ENCODE peak calls at places on chromosomes 13 and 19, in five cellular contexts. Z, X, A, L and H are unnamed samples.

GRCh38 chr13:107138468-107138867 is 570.5 kb upstream of the ARGLU1 start:
- DNase-seq in Z (no peak), X (no peak), A (no peak), L (no peak), H (no peak)

GRCh38 chr13:49464621-49465325 is 20.7 kb downstream of the SETDB2 start:
- DNase-seq in Z (no peak), X (no peak), A (no peak), L (no peak), H (no peak)

GRCh38 chr13:111177081-111177711 is 62.1 kb downstream of the ARHGEF7 start:
- DNase-seq in Z (peak; percentile 87), X (peak; percentile 55), A (peak; percentile 78), L (peak; percentile 41), H (peak; percentile 41)

GRCh38 chr13:31234729-31235128 is 35.0 kb downstream of the B3GLCT start:
- DNase-seq in Z (no peak), X (no peak), A (no peak), L (no peak), H (no peak)

GRCh38 chr13:52414963-52415362 is 9.0 kb upstream of the THSD1 start:
- DNase-seq in Z (no peak), X (no peak), A (no peak), L (no peak), H (no peak)

GRCh38 chr13:32881074-32881791 is 135.0 kb upstream of the KL start:
- DNase-seq in Z (no peak), X (no peak), A (no peak), L (no peak), H (no peak)

GRCh38 chr13:31896427-31896826 is 135.1 kb upstream of the FRY start:
- DNase-seq in Z (peak; percentile 55), X (no peak), A (no peak), L (no peak), H (no peak)

GRCh38 chr13:89897681-89898080 is 1449.8 kb upstream of the MIR17HG start:
- DNase-seq in Z (no peak), X (no peak), A (no peak), L (no peak), H (no peak)

GRCh38 chr19:19537321-19538048 is 580 bp upstream of the CILP2 start:
- DNase-seq in Z (no peak), X (no peak), A (peak; percentile 21), L (no peak), H (no peak)

GRCh38 chr19:17762505-17763229 is 11.4 kb downstream of the FCHO1 start:
- DNase-seq in Z (no peak), X (no peak), A (no peak), L (no peak), H (no peak)

GRCh38 chr13:42959615-42960014 is 32.4 kb downstream of the EPSTI1 start:
- DNase-seq in Z (no peak), X (no peak), A (no peak), L (no peak), H (no peak)

GRCh38 chr13:98315466-98315865 is 138.4 kb upstream of the RNF113B start:
- DNase-seq in Z (no peak), X (no peak), A (no peak), L (no peak), H (no peak)

GRCh38 chr13:49353908-49354307 is 90.0 kb downstream of the CAB39L start:
- DNase-seq in Z (no peak), X (no peak), A (no peak), L (no peak), H (no peak)

GRCh38 chr19:940591-941291 is 14.9 kb downstream of the ARID3A start:
- DNase-seq in Z (peak; percentile 84), X (peak; percentile 72), A (peak; percentile 71), L (peak; percentile 37), H (peak; percentile 52)

GRCh38 chr13:26386026-26386425 is 132.1 kb downstream of the CDK8 start:
- DNase-seq in Z (no peak), X (no peak), A (no peak), L (no peak), H (no peak)

GRCh38 chr13:90770334-90770733 is 577.2 kb upstream of the MIR17HG start:
- DNase-seq in Z (no peak), X (no peak), A (no peak), L (no peak), H (no peak)

GRCh38 chr13:109483369-109483768 is 303.0 kb downstream of the IRS2 start:
- DNase-seq in Z (no peak), X (no peak), A (no peak), L (no peak), H (no peak)

GRCh38 chr19:47539747-47540311 is 25.0 kb upstream of the NAPA start:
- DNase-seq in Z (no peak), X (no peak), A (no peak), L (no peak), H (no peak)

GRCh38 chr19:50001775-50002174 is 23.4 kb downstream of the VRK3 start:
- DNase-seq in Z (no peak), X (no peak), A (no peak), L (no peak), H (no peak)

GRCh38 chr13:37414667-37415066 is 183.9 kb downstream of the POSTN start:
- DNase-seq in Z (no peak), X (no peak), A (no peak), L (no peak), H (no peak)

GRCh38 chr19:47157455-47158321 is 27.1 kb downstream of the SAE1 start:
- DNase-seq in Z (peak; percentile 62), X (peak; percentile 23), A (peak; percentile 45), L (peak; percentile 3), H (no peak)

GRCh38 chr13:36332986-36333385 is 13.2 kb downstream of the SPART start:
- DNase-seq in Z (no peak), X (no peak), A (no peak), L (no peak), H (no peak)

GRCh38 chr19:54047626-54048025 is 16.1 kb downstream of the VSTM1 start:
- DNase-seq in Z (no peak), X (no peak), A (no peak), L (no peak), H (no peak)

GRCh38 chr13:40503966-40504591 is 162.4 kb downstream of the FOXO1 start:
- DNase-seq in Z (no peak), X (no peak), A (no peak), L (no peak), H (no peak)

GRCh38 chr19:18109731-18110671 is 12.4 kb downstream of the MAST3 start:
- DNase-seq in Z (peak; percentile 74), X (no peak), A (no peak), L (peak; percentile 33), H (peak; percentile 72)

GRCh38 chr13:107185889-107186288 is 618.0 kb upstream of the ARGLU1 start:
- DNase-seq in Z (no peak), X (no peak), A (no peak), L (no peak), H (no peak)

GRCh38 chr13:59461411-59461810 is 702.3 kb downstream of the DIAPH3 start:
- DNase-seq in Z (no peak), X (no peak), A (no peak), L (no peak), H (no peak)

GRCh38 chr13:43054803-43055802 is 31.7 kb downstream of the DNAJC15 start:
- DNase-seq in Z (peak; percentile 38), X (no peak), A (peak; percentile 39), L (no peak), H (no peak)

GRCh38 chr19:4369109-4369887 is 25.9 kb downstream of the MPND start:
- DNase-seq in Z (peak; percentile 55), X (peak; percentile 71), A (peak; percentile 84), L (no peak), H (no peak)

GRCh38 chr13:108561152-108561551 is 68.3 kb upstream of the MYO16 start:
- DNase-seq in Z (no peak), X (no peak), A (no peak), L (no peak), H (no peak)

GRCh38 chr13:81480634-81481033 is 1139.7 kb upstream of the SPRY2 start:
- DNase-seq in Z (no peak), X (no peak), A (no peak), L (no peak), H (no peak)

GRCh38 chr19:1068111-1069001 is 1.4 kb downstream of the ARHGAP45 start:
- DNase-seq in Z (peak; percentile 66), X (peak; percentile 52), A (peak; percentile 72), L (no peak), H (no peak)

GRCh38 chr13:97221491-97221890 is 642 bp upstream of the MBNL2 start:
- DNase-seq in Z (no peak), X (no peak), A (no peak), L (no peak), H (no peak)
- H3K27ac ChIP-seq in Z (peak overlapping the region; percentile 90), X (peak overlapping the region; percentile 82), A (peak overlapping the region; percentile 90), L (peak overlapping the region; percentile 82), H (peak overlapping the region; percentile 97)

GRCh38 chr19:2723345-2723715 is 2.2 kb upstream of the DIRAS1 start:
- DNase-seq in Z (no peak), X (no peak), A (no peak), L (no peak), H (no peak)
- H3K27ac ChIP-seq in Z (peak overlapping the region; percentile 77), X (no peak overlapping the region), A (no peak overlapping the region), L (peak overlapping the region; percentile 17), H (peak overlapping the region; percentile 16)

DNA sequence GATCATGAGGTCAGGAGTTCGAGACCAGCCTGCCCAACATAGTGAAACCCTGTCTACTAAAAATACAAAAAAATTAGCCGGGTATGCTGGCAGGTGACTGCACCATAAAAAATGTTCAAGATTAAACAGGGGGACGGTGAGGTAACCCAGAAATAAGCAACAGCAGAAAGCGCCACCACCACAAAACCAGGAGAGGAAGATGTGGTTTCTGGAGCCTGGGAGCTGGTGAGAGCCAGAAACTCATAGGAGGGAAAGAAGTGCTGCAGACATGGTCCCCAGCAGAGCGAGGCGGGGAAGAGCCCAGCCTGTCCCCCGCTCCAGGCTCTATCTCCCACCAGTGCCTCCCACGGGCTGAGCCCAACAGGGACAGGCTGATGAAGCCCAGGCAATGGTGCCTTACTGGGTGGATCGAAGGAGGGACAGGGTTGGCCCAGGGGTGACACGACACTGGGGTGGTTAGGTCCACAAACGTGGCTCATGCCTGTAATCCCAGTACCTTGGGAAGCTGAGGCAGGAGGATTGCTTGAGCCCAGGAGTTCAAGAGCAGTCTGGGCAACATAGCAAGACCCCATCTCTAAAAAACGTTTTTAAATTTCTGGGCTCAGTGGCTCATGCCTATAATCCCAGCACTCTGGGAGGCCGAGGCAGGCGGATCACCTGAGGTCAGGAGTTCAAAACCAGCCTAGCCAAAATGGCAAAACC is 19.0 kb downstream of the SPC24 start:
- DNase-seq in Z (no peak), X (no peak), A (no peak), L (no peak), H (no peak)
- H3K27ac ChIP-seq in Z (peak overlapping the region; percentile 96), X (no peak overlapping the region), A (no peak overlapping the region), L (no peak overlapping the region), H (no peak overlapping the region)

DNA sequence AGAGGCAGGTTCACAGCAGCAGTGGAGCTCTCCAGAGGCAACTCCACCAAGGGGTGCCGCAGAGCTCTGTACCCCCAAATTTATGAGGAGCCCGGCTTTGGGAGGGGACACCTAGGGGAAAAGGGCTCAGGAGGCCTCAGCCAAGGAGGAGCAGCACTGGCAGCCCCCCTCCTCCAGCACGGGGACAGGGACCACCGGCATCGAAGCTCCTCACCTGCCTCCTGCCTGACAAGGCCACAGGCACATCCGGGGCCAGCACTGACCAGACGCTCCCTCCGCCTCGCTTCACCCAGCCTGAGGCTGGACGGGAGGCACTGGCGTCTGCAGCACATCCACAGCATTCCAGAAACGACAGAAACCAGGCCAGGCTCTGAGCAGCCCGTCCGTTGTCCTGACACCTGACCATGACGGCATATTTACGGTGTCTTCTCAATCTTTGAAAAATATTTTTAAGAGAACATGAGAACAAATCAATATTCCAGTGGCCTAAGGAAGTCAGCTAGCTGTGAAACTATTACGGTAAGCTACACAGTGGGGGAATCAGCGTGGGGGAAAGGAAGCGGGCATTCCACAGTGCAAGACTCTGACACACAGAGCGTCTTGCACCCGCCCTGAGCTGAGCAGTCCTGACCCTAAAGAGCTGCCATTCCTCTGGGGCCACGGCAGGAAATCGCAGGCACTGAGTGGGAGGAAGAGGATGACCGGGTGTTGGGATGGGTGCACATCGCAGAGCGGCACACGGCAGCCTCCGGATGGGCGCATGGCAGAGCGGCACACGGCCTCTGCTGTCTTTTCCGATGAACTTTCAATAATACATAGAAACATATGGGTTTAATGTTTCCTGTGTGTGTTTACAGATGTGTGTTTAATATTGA is 26.8 kb downstream of the RASA3 start:
- DNase-seq in Z (peak; percentile 35), X (no peak), A (no peak), L (no peak), H (no peak)
- H3K27ac ChIP-seq in Z (peak overlapping the region; percentile 60), X (peak overlapping the region; percentile 16), A (peak overlapping the region; percentile 3), L (no peak overlapping the region), H (no peak overlapping the region)